ENCODE peak calls at places on chromosomes 7 and 10, in seven cellular contexts. R is NCI-H1105 treated with DMSO at 0.1 percent for 48 hours; W is GM12865; J is activated CD8-positive, alpha-beta memory T cell treated with anti-CD3 and anti-CD28 coated beads for 24 hours; V is stimulated activated naive B cell treated with anti-CD40 and anti-IgM and Interleukin-4, amounts not matched to agents 10 μg/mL and 1 μg/mL and 100 μg/mL, for 72 hours; E is iris pigment epithelial cell; D is EL. T is an unnamed sample.

GRCh38 chr7:108347616-108348015 is 108.6 kb downstream of the NRCAM start:
- DNase-seq in R (no peak), W (no peak), J (no peak), V (no peak), E (peak; percentile 68), D (peak; percentile 51), T (no peak)

GRCh38 chr7:149714910-149715471 is 58.4 kb downstream of the ZNF467 start:
- DNase-seq in R (no peak), W (no peak), J (no peak), V (peak; percentile 28), E (peak; percentile 14), D (no peak), T (peak; percentile 41)

GRCh38 chr7:156460861-156461632 is 179.5 kb upstream of the RNF32 start:
- DNase-seq in R (no peak), W (no peak), J (peak; percentile 26), V (no peak), E (no peak), D (no peak), T (no peak)

GRCh38 chr7:40372031-40372430 is 237.2 kb downstream of the SUGCT start:
- DNase-seq in R (no peak), W (no peak), J (no peak), V (no peak), E (peak; percentile 5), D (peak; percentile 5), T (no peak)

GRCh38 chr7:135976312-135977019 is 693 bp downstream of the MTPN start:
- DNase-seq in R (peak; percentile 38), W (peak; percentile 68), J (no peak), V (peak; percentile 13), E (peak; percentile 9), D (no peak), T (peak; percentile 21)

GRCh38 chr10:64379898-64380297 is 858.7 kb downstream of the REEP3 start:
- DNase-seq in R (no peak), W (peak; percentile 11), J (no peak), V (no peak), E (no peak), D (no peak), T (no peak)

GRCh38 chr7:105699568-105700236 is 118.4 kb upstream of the EFCAB10 start:
- DNase-seq in R (no peak), W (no peak), J (no peak), V (no peak), E (no peak), D (no peak), T (no peak)

GRCh38 chr7:105228555-105228954 is 160.2 kb downstream of the SRPK2 start:
- DNase-seq in R (no peak), W (no peak), J (no peak), V (no peak), E (no peak), D (no peak), T (no peak)

GRCh38 chr10:117320050-117320665 is 55.1 kb downstream of the PDZD8 start:
- DNase-seq in R (peak; percentile 26), W (peak; percentile 29), J (no peak), V (no peak), E (peak; percentile 24), D (peak; percentile 21), T (no peak)

GRCh38 chr7:86444245-86444644 is 199.5 kb upstream of the GRM3 start:
- DNase-seq in R (no peak), W (no peak), J (no peak), V (no peak), E (no peak), D (no peak), T (no peak)

GRCh38 chr10:76583711-76584161 is 1053.9 kb downstream of the KCNMA1 start:
- DNase-seq in R (no peak), W (no peak), J (no peak), V (no peak), E (peak; percentile 96), D (peak; percentile 95), T (no peak)

GRCh38 chr7:138008588-138009349 is 6.9 kb upstream of the CREB3L2 start:
- DNase-seq in R (peak; percentile 71), W (peak; percentile 75), J (peak; percentile 67), V (peak; percentile 22), E (peak; percentile 62), D (peak; percentile 65), T (no peak)

GRCh38 chr7:43649755-43650274 is 66.9 kb downstream of the STK17A start:
- DNase-seq in R (no peak), W (peak; percentile 96), J (no peak), V (peak; percentile 80), E (peak; percentile 64), D (peak; percentile 53), T (no peak)

GRCh38 chr10:114374141-114374791 is 30.0 kb downstream of the AFAP1L2 start:
- DNase-seq in R (no peak), W (no peak), J (no peak), V (no peak), E (no peak), D (no peak), T (no peak)

GRCh38 chr7:72444023-72444776 is 32.1 kb upstream of the CALN1 start:
- DNase-seq in R (no peak), W (peak; percentile 47), J (no peak), V (no peak), E (no peak), D (no peak), T (no peak)

GRCh38 chr10:132140167-132140925 is 46.4 kb upstream of the DPYSL4 start:
- DNase-seq in R (no peak), W (no peak), J (no peak), V (no peak), E (no peak), D (no peak), T (no peak)

GRCh38 chr10:110408203-110408871 is 89.4 kb upstream of the DUSP5 start:
- DNase-seq in R (no peak), W (peak; percentile 36), J (no peak), V (no peak), E (peak; percentile 60), D (peak; percentile 89), T (no peak)

GRCh38 chr7:5692845-5693278 is 88.6 kb downstream of the RNF216 start:
- DNase-seq in R (peak; percentile 82), W (peak; percentile 52), J (no peak), V (no peak), E (peak; percentile 59), D (peak; percentile 76), T (no peak)

GRCh38 chr7:26857534-26858228 is 6.7 kb downstream of the SKAP2 start:
- DNase-seq in R (no peak), W (no peak), J (no peak), V (peak; percentile 26), E (peak; percentile 3), D (no peak), T (no peak)

GRCh38 chr7:108166687-108167086 is 36.5 kb upstream of the LAMB4 start:
- DNase-seq in R (peak; percentile 75), W (no peak), J (no peak), V (no peak), E (no peak), D (no peak), T (no peak)

GRCh38 chr7:128937647-128938523 is at the start of gene IRF5:
- DNase-seq in R (peak; percentile 33), W (peak; percentile 84), J (peak; percentile 66), V (peak; percentile 68), E (no peak), D (peak; percentile 18), T (no peak)

GRCh38 chr7:80374321-80374720 is 137.5 kb downstream of the GNAT3 start:
- DNase-seq in R (no peak), W (no peak), J (no peak), V (no peak), E (no peak), D (no peak), T (no peak)

GRCh38 chr7:106050743-106051110 is 61.4 kb downstream of the SYPL1 start:
- DNase-seq in R (no peak), W (no peak), J (no peak), V (no peak), E (peak; percentile 62), D (peak; percentile 58), T (no peak)

GRCh38 chr10:130747359-130747758 is 564.2 kb downstream of the TCERG1L start:
- DNase-seq in R (no peak), W (no peak), J (no peak), V (no peak), E (no peak), D (no peak), T (no peak)

GRCh38 chr7:97081901-97082300 is 35.6 kb upstream of the SDHAF3 start:
- DNase-seq in R (no peak), W (no peak), J (no peak), V (no peak), E (no peak), D (no peak), T (no peak)

GRCh38 chr10:46558411-46559185 is 2.1 kb upstream of the GPRIN2 start:
- DNase-seq in R (no peak), W (no peak), J (peak; percentile 51), V (no peak), E (no peak), D (no peak), T (no peak)

GRCh38 chr10:97849491-97850402 is at the start of gene GOLGA7B:
- DNase-seq in R (peak; percentile 40), W (peak; percentile 14), J (peak; percentile 83), V (no peak), E (peak; percentile 20), D (no peak), T (peak; percentile 42)

GRCh38 chr10:79610601-79611191 is at the start of gene SFTPA1:
- DNase-seq in R (no peak), W (no peak), J (no peak), V (no peak), E (no peak), D (no peak), T (no peak)

GRCh38 chr7:151806204-151806603 is 70.7 kb downstream of the PRKAG2 start:
- DNase-seq in R (no peak), W (no peak), J (no peak), V (no peak), E (no peak), D (no peak), T (no peak)

GRCh38 chr10:124647421-124648130 is 96.6 kb downstream of the FAM53B start:
- DNase-seq in R (no peak), W (peak; percentile 86), J (no peak), V (peak; percentile 47), E (peak; percentile 54), D (peak; percentile 60), T (no peak)